ENCODE peak calls at places on chromosomes 16 and 17, in eight cellular contexts. C, X, S, E, H, Z, J and G are unnamed samples.

GRCh38 chr17:27635275-27635823 is 4.4 kb downstream of the LGALS9 start:
- DNase-seq in S (no peak), E (no peak), Z (no peak), C (peak), J (no peak), H (peak), X (no peak), G (peak)

GRCh38 chr16:89924298-89924924 is 1.3 kb downstream of the TUBB3 start:
- DNase-seq in X (no peak), Z (peak), C (peak), J (peak), H (no peak), S (no peak), E (no peak), G (peak)

GRCh38 chr17:78940708-78941107 is 15.5 kb upstream of the TIMP2 start:
- DNase-seq in C (no peak), E (no peak), S (no peak), J (no peak), X (no peak), H (no peak), Z (no peak), G (no peak)

GRCh38 chr16:72532896-72533295 is 360.9 kb upstream of the PMFBP1 start:
- DNase-seq in C (no peak), J (no peak), H (no peak), X (no peak), Z (no peak), S (no peak), E (no peak), G (no peak)

GRCh38 chr17:79842656-79843474 is 3.6 kb upstream of the CBX4 start:
- DNase-seq in J (no peak), C (peak), H (no peak), S (no peak), X (no peak), Z (peak), E (no peak), G (no peak)

GRCh38 chr17:67531291-67531690 is 154.2 kb downstream of the PITPNC1 start:
- DNase-seq in J (no peak), Z (no peak), X (no peak), E (no peak), C (no peak), H (peak), S (no peak), G (no peak)

GRCh38 chr17:41665566-41666335 is 22.9 kb upstream of the EIF1 start:
- DNase-seq in C (peak), J (peak), S (peak), H (peak), Z (peak), E (peak), X (peak), G (peak)

GRCh38 chr17:81909966-81910839 is 996 bp downstream of the PCYT2 start:
- DNase-seq in H (no peak), C (no peak), J (no peak), Z (no peak), E (no peak), S (no peak), X (no peak), G (no peak)

GRCh38 chr16:57843400-57843799 is 41.1 kb upstream of the KIFC3 start:
- DNase-seq in J (no peak), H (no peak), E (no peak), Z (no peak), X (no peak), S (no peak), C (no peak), G (no peak)

GRCh38 chr16:84975522-84975921 is 35.8 kb downstream of the ZDHHC7 start:
- DNase-seq in Z (no peak), S (no peak), C (no peak), E (no peak), X (no peak), J (no peak), H (no peak), G (no peak)

GRCh38 chr17:27980035-27980434 is 62.4 kb upstream of the NLK start:
- DNase-seq in Z (no peak), J (no peak), E (no peak), C (no peak), X (no peak), S (peak), H (no peak), G (no peak)

GRCh38 chr16:49756971-49757743 is 98.8 kb downstream of the ZNF423 start:
- DNase-seq in J (no peak), E (no peak), Z (no peak), H (no peak), X (no peak), S (no peak), C (no peak), G (no peak)

GRCh38 chr16:77657016-77657415 is 65.3 kb upstream of the NUDT7 start:
- DNase-seq in H (no peak), C (no peak), S (no peak), J (no peak), Z (no peak), X (no peak), E (no peak), G (no peak)

GRCh38 chr16:21100447-21100846 is 50.2 kb downstream of the DNAH3 start:
- DNase-seq in C (no peak), H (no peak), X (no peak), J (no peak), Z (no peak), S (no peak), E (no peak), G (no peak)

GRCh38 chr17:81870155-81870977 is 771 bp downstream of the ARHGDIA start:
- DNase-seq in J (peak), S (peak), E (peak), X (no peak), Z (peak), H (no peak), C (peak), G (peak)

GRCh38 chr17:49387374-49388289 is 25.6 kb upstream of the ZNF652 start:
- DNase-seq in S (no peak), C (no peak), Z (no peak), J (no peak), E (no peak), H (no peak), X (no peak), G (no peak)

GRCh38 chr16:5466551-5466950 is 369.0 kb upstream of the EEF2KMT start:
- DNase-seq in X (no peak), S (no peak), E (no peak), H (no peak), J (no peak), Z (no peak), C (no peak), G (no peak)

GRCh38 chr16:1081734-1082265 is 9.3 kb downstream of the SSTR5 start:
- DNase-seq in E (no peak), S (no peak), Z (no peak), C (no peak), X (no peak), J (no peak), H (no peak), G (no peak)

GRCh38 chr17:75589919-75590303 is 2.3 kb downstream of the MYO15B start:
- DNase-seq in C (no peak), J (no peak), E (no peak), S (no peak), H (no peak), Z (no peak), X (no peak), G (no peak)

GRCh38 chr16:12757546-12757945 is 46.1 kb downstream of the CPPED1 start:
- DNase-seq in J (no peak), X (no peak), S (no peak), C (no peak), Z (no peak), E (no peak), H (no peak), G (no peak)

GRCh38 chr17:82929011-82929622 is 89.3 kb upstream of the ZNF750 start:
- DNase-seq in J (no peak), Z (no peak), H (no peak), E (no peak), S (no peak), C (no peak), X (no peak), G (peak)

GRCh38 chr17:17079761-17080160 is 37.5 kb downstream of the MPRIP start:
- DNase-seq in C (no peak), Z (no peak), H (no peak), S (peak), E (no peak), X (no peak), J (no peak), G (peak)

GRCh38 chr16:16067127-16067526 is 117.7 kb downstream of the ABCC1 start:
- DNase-seq in X (no peak), H (no peak), S (peak), C (no peak), J (no peak), Z (no peak), E (no peak), G (peak)

GRCh38 chr17:68707032-68707431 is 105.9 kb upstream of the FAM20A start:
- DNase-seq in C (no peak), H (no peak), X (no peak), J (no peak), S (no peak), E (no peak), Z (no peak), G (no peak)

GRCh38 chr17:2282297-2282873 is 21.2 kb downstream of the SMG6 start:
- DNase-seq in Z (no peak), C (peak), E (no peak), X (no peak), S (no peak), J (no peak), H (peak), G (no peak)

GRCh38 chr17:40350410-40351184 is 13.9 kb downstream of the GJD3 start:
- DNase-seq in S (no peak), J (no peak), H (no peak), Z (no peak), C (no peak), E (no peak), X (no peak), G (no peak)

GRCh38 chr16:11572301-11572995 is 14.3 kb downstream of the LITAF start:
- DNase-seq in S (no peak), Z (peak), C (peak), X (no peak), H (no peak), J (peak), E (peak), G (peak)

GRCh38 chr17:75036643-75037268 is 10.0 kb downstream of the ATP5PD start:
- DNase-seq in S (peak), Z (peak), J (peak), X (peak), E (peak), H (peak), C (no peak), G (peak)

GRCh38 chr16:73057369-73058210 is 9.7 kb upstream of the ZFHX3 start:
- DNase-seq in S (no peak), E (no peak), Z (no peak), X (no peak), H (no peak), J (no peak), C (no peak), G (no peak)

GRCh38 chr16:85211247-85211910 is 99.1 kb upstream of the CIBAR2 start:
- DNase-seq in C (no peak), E (no peak), H (no peak), J (no peak), Z (no peak), S (no peak), X (no peak), G (peak)

GRCh38 chr16:49592507-49593422 is 219.2 kb downstream of the C16orf78 start:
- DNase-seq in H (no peak), X (no peak), S (peak), E (peak), C (peak), Z (peak), J (peak), G (no peak)

GRCh38 chr16:3198334-3199072 is 10.5 kb downstream of the OR1F1 start:
- DNase-seq in X (no peak), J (no peak), H (no peak), S (no peak), Z (no peak), E (no peak), C (no peak), G (no peak)

GRCh38 chr17:7561028-7561575 is 617 bp upstream of the SENP3 start:
- DNase-seq in C (peak), H (peak), J (peak), E (peak), X (peak), Z (peak), S (peak), G (peak)